ENCODE peak calls at places on chromosomes 12 and 14, in five cellular contexts. A is endodermal cell, W is A549, S is stomach, Z is lower lobe of right lung. Q is an unnamed sample.
A peak's percentile ranks its signal among the peaks of the same experiment; 100 is the strongest.

GRCh38 chr12:119679081-119679480 is 11.1 kb downstream of the PRKAB1 start:
- DNase-seq in Z (no peak), W (no peak), A (peak; percentile 85), S (peak; percentile 70), Q (no peak)

GRCh38 chr14:60061371-60061770 is 30.4 kb upstream of the PCNX4 start:
- DNase-seq in S (no peak), A (no peak), Z (no peak), W (no peak), Q (no peak)

GRCh38 chr14:64234877-64235651 is 59.1 kb downstream of the ESR2 start:
- DNase-seq in A (peak; percentile 49), Z (no peak), W (no peak), S (no peak), Q (no peak)

GRCh38 chr12:109612975-109613502 is 39.4 kb downstream of the MVK start:
- DNase-seq in S (no peak), Z (no peak), A (peak; percentile 82), W (peak; percentile 30), Q (peak; percentile 91)

GRCh38 chr12:99029502-99030271 is 384.6 kb downstream of the APAF1 start:
- DNase-seq in Z (no peak), A (no peak), S (no peak), W (no peak), Q (no peak)

GRCh38 chr12:115172521-115172920 is 488.5 kb upstream of the TBX3 start:
- DNase-seq in S (no peak), W (no peak), Z (no peak), A (no peak), Q (no peak)

GRCh38 chr14:89767861-89768268 is 186.7 kb downstream of the EFCAB11 start:
- DNase-seq in A (peak; percentile 79), S (no peak), W (no peak), Z (no peak), Q (no peak)

GRCh38 chr12:51834411-51834810 is 14.1 kb downstream of the FIGNL2 start:
- DNase-seq in W (no peak), Z (no peak), S (no peak), A (no peak), Q (peak; percentile 38)

GRCh38 chr12:55068416-55069010 is 48.7 kb downstream of the NEUROD4 start:
- DNase-seq in A (peak; percentile 88), S (no peak), W (peak; percentile 62), Z (no peak), Q (peak; percentile 21)

GRCh38 chr12:90274407-90274806 is 565.8 kb upstream of the ATP2B1 start:
- DNase-seq in Z (no peak), S (no peak), W (no peak), A (no peak), Q (no peak)

GRCh38 chr12:27236498-27236897 is 7.6 kb upstream of the STK38L start:
- DNase-seq in W (no peak), A (no peak), Z (no peak), S (no peak), Q (no peak)

GRCh38 chr12:109069307-109070231 is 17.2 kb downstream of the USP30 start:
- DNase-seq in W (no peak), A (peak; percentile 95), S (no peak), Z (no peak), Q (no peak)

GRCh38 chr12:59023861-59024424 is 103.6 kb upstream of the LRIG3 start:
- DNase-seq in Z (no peak), W (no peak), S (no peak), A (no peak), Q (no peak)

GRCh38 chr14:100806386-100806785 is 19.5 kb upstream of the MEG3 start:
- DNase-seq in Z (no peak), W (no peak), S (no peak), A (no peak), Q (no peak)

GRCh38 chr12:107369679-107370078 is 276.3 kb upstream of the CRY1 start:
- DNase-seq in S (no peak), A (no peak), W (no peak), Z (no peak), Q (no peak)

GRCh38 chr14:104376202-104377140 is 203.1 kb upstream of the C14orf180 start:
- DNase-seq in A (no peak), S (no peak), W (no peak), Z (peak; percentile 34), Q (no peak)

GRCh38 chr12:14716848-14717444 is 20.5 kb upstream of the GUCY2C start:
- DNase-seq in Z (no peak), A (peak; percentile 91), S (peak; percentile 38), W (peak; percentile 22), Q (peak; percentile 87)

GRCh38 chr12:53054112-53054878 is 4.4 kb downstream of the TNS2 start:
- DNase-seq in S (peak; percentile 98), A (peak; percentile 100), Z (peak; percentile 95), W (peak; percentile 86), Q (peak; percentile 97)

DNA sequence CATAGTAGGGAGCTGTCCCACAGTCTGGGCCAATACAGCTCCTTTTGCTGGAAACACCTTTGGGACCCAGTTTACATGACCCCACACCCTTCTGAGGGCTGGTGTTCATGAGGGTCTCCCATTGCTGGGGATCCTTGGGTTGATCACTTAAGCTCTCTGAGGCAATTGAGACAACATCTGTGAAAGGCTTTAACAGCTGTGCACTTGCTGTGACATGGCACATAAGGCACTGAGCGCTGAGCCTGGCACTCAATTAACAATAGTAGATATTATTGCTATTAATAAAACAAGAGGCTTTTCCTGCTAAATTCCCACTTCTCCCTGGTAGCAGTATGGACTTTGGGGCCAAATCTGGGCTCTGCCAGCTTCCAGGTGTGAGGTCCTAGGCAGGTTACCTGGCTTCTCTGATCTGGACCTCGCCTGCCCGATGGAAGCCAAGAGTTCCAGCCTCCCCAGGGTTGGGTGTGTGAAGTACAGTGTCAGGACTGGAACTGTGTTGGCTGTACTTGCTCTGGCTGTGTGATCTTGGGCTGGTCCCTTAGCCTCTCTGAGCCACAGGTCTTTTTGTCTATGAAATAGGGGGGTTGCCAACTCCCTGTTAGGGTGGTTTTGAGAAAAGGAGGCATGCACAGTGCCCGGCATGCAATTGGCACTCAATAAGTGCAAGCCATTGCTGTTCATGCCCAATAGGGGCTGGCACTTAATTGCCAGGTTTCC is 3.1 kb downstream of the SH2B3 start:
- DNase-seq in Z (no peak), W (no peak), A (no peak), S (no peak), Q (peak; percentile 85)
- H3K4me3 ChIP-seq in Z (peak overlapping the region; percentile 93), W (no peak overlapping the region), A (no peak overlapping the region), S (no peak overlapping the region), Q (peak overlapping the region; percentile 93)

DNA sequence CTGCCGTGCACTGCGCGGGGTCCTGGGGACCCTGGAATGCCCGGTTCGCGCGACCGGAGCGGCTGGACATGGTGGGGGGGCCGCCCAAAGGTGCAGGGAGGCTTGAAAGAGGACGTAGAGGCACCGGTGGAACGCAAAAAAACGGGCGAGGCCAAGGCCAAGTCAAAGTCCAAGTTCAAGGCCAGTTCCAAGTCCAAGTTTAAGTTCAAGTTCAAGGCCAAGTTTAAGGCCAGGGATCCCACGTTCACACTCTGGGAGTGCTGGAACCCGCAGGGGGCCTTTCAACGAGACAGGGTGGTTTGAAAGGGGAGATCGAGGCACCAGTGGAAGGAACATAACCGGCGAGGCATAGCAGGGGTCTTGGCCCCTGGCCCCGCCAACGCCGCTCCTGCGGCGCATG is 317.6 kb downstream of the ALG10 start:
- DNase-seq in Z (no peak), W (no peak), A (no peak), S (no peak), Q (no peak)
- H3K9me3 ChIP-seq in Z (peaks cover 12% of the 10 kb centered on the region), W (no peaks in the 10 kb centered on the region), A (no peaks in the 10 kb centered on the region), S (peaks cover 92% of the 10 kb centered on the region), Q (no peaks in the 10 kb centered on the region)

DNA sequence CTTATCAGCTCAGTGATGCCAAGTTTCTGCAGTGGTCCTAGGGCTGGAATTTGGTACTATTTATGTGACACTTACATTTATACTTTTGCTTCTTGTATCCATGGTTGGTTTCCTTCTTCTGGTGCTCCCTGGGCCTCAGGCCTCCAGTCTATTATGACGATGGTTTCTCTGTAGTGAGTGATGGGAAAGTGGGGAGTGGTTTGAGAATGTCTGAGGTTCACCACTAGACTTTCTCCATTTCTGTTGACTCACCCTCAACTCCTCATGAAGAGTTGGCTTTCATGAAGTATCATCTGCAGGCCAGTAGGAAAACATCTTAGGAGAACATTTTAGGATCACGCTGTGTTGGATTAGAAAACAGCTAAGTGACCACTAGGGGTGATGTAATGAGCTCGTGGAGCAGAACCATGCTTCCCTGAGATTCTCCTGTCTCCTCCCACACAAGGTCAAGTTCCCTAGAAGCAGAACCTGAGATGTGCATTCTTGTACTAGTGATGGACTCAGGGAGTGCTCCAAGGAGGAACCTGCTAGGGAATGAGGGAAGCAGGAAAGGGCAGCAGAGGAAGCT is 32.1 kb downstream of the RPH3A start:
- DNase-seq in W (peak; percentile 29), A (no peak), S (no peak), Z (no peak), Q (no peak)
- TF ChIP-seq CTCF in W (no peak), A (peak; percentile 75), S (no peak), Z (no peak), Q (no peak)

DNA sequence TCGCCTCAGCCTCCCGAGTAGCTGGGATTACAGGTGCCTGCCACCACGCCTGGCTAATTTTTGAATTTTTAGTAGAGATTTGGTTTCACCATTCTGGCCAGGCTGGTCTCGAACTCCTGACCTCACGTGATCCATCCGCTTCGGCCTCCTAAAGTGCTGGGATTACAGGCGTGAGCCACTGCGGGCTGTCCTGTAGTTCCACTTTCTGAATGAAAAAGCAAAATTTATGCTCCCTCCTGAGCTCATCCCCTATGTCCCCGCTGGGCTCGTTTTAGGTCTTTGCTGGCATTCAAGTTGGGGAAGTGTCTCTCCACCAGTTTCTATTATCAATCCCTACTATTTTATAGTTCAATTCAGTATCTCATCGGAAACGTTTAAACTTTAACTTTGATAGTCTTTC is 11.7 kb upstream of the DNAL1 start:
- DNase-seq in A (no peak), Z (peak; percentile 55), W (no peak), S (no peak), Q (no peak)
- H3K4me3 ChIP-seq in A (no peak overlapping the region), Z (peak overlapping the region; percentile 67), W (peak overlapping the region; percentile 37), S (peak overlapping the region; percentile 56), Q (peak overlapping the region; percentile 79)